ENCODE peak calls at places on chromosomes 16 and 17, in nine cellular contexts. One of them, this sample, is unnamed.
A peak's percentile ranks its signal among the peaks of the same experiment; 100 is the strongest.

GRCh38 chr17:38870259-38871165 is 654 bp downstream of the LASP1 start:
- DNase-seq in NAMALWA: peak; percentile 68
- DNase-seq in activated T-cell treated with anti-CD3 and anti-CD28 coated beads for 24 hours: peak; percentile 60
- DNase-seq in esophagus squamous epithelium: no peak
- DNase-seq in iPS DF 19.7: no peak
- DNase-seq in GM04504: no peak
- DNase-seq in stimulated activated CD8-positive, alpha-beta memory T cell treated with anti-CD3 and anti-CD28 coated beads, Interleukin-2, amount 100 ng/mL, for 1 hour: peak; percentile 42
- DNase-seq in HT-29: peak; percentile 78
- DNase-seq in fibroblast of mammary gland: peak; percentile 53
- DNase-seq in this sample: peak; percentile 29

GRCh38 chr17:40224707-40225092 is 5.6 kb downstream of the WIPF2 start:
- DNase-seq in NAMALWA: no peak
- DNase-seq in activated T-cell treated with anti-CD3 and anti-CD28 coated beads for 24 hours: no peak
- DNase-seq in esophagus squamous epithelium: no peak
- DNase-seq in iPS DF 19.7: no peak
- DNase-seq in GM04504: no peak
- DNase-seq in stimulated activated CD8-positive, alpha-beta memory T cell treated with anti-CD3 and anti-CD28 coated beads, Interleukin-2, amount 100 ng/mL, for 1 hour: no peak
- DNase-seq in HT-29: no peak
- DNase-seq in fibroblast of mammary gland: peak; percentile 76
- DNase-seq in this sample: no peak

GRCh38 chr16:66551362-66551761 is 1.0 kb upstream of the CKLF start:
- DNase-seq in NAMALWA: peak; percentile 75
- DNase-seq in activated T-cell treated with anti-CD3 and anti-CD28 coated beads for 24 hours: peak; percentile 46
- DNase-seq in esophagus squamous epithelium: no peak
- DNase-seq in iPS DF 19.7: no peak
- DNase-seq in GM04504: no peak
- DNase-seq in stimulated activated CD8-positive, alpha-beta memory T cell treated with anti-CD3 and anti-CD28 coated beads, Interleukin-2, amount 100 ng/mL, for 1 hour: peak; percentile 30
- DNase-seq in HT-29: peak; percentile 63
- DNase-seq in fibroblast of mammary gland: peak; percentile 41
- DNase-seq in this sample: peak; percentile 14

GRCh38 chr16:86573646-86574508 is 4.5 kb upstream of the FOXL1 start:
- DNase-seq in NAMALWA: no peak
- DNase-seq in activated T-cell treated with anti-CD3 and anti-CD28 coated beads for 24 hours: no peak
- DNase-seq in esophagus squamous epithelium: no peak
- DNase-seq in iPS DF 19.7: no peak
- DNase-seq in GM04504: no peak
- DNase-seq in stimulated activated CD8-positive, alpha-beta memory T cell treated with anti-CD3 and anti-CD28 coated beads, Interleukin-2, amount 100 ng/mL, for 1 hour: no peak
- DNase-seq in HT-29: no peak
- DNase-seq in fibroblast of mammary gland: no peak
- DNase-seq in this sample: no peak

GRCh38 chr17:76547183-76547641 is 7.4 kb downstream of the PRCD start:
- DNase-seq in NAMALWA: peak; percentile 85
- DNase-seq in activated T-cell treated with anti-CD3 and anti-CD28 coated beads for 24 hours: peak; percentile 45
- DNase-seq in esophagus squamous epithelium: no peak
- DNase-seq in iPS DF 19.7: no peak
- DNase-seq in GM04504: no peak
- DNase-seq in stimulated activated CD8-positive, alpha-beta memory T cell treated with anti-CD3 and anti-CD28 coated beads, Interleukin-2, amount 100 ng/mL, for 1 hour: no peak
- DNase-seq in HT-29: peak; percentile 73
- DNase-seq in fibroblast of mammary gland: peak; percentile 90
- DNase-seq in this sample: peak; percentile 75

GRCh38 chr17:48492401-48493298 is 38.2 kb downstream of the HOXB1 start:
- DNase-seq in NAMALWA: no peak
- DNase-seq in activated T-cell treated with anti-CD3 and anti-CD28 coated beads for 24 hours: peak; percentile 45
- DNase-seq in esophagus squamous epithelium: no peak
- DNase-seq in iPS DF 19.7: no peak
- DNase-seq in GM04504: no peak
- DNase-seq in stimulated activated CD8-positive, alpha-beta memory T cell treated with anti-CD3 and anti-CD28 coated beads, Interleukin-2, amount 100 ng/mL, for 1 hour: peak; percentile 42
- DNase-seq in HT-29: peak; percentile 88
- DNase-seq in fibroblast of mammary gland: peak; percentile 71
- DNase-seq in this sample: peak; percentile 2

GRCh38 chr16:67173808-67174705 is 3.7 kb downstream of the NOL3 start:
- DNase-seq in NAMALWA: peak; percentile 63
- DNase-seq in activated T-cell treated with anti-CD3 and anti-CD28 coated beads for 24 hours: no peak
- DNase-seq in esophagus squamous epithelium: no peak
- DNase-seq in iPS DF 19.7: no peak
- DNase-seq in GM04504: peak; percentile 50
- DNase-seq in stimulated activated CD8-positive, alpha-beta memory T cell treated with anti-CD3 and anti-CD28 coated beads, Interleukin-2, amount 100 ng/mL, for 1 hour: no peak
- DNase-seq in HT-29: peak; percentile 94
- DNase-seq in fibroblast of mammary gland: peak; percentile 77
- DNase-seq in this sample: peak; percentile 75

GRCh38 chr16:26454102-26454501 is 612.6 kb upstream of the C16orf82 start:
- DNase-seq in NAMALWA: no peak
- DNase-seq in activated T-cell treated with anti-CD3 and anti-CD28 coated beads for 24 hours: no peak
- DNase-seq in esophagus squamous epithelium: no peak
- DNase-seq in iPS DF 19.7: no peak
- DNase-seq in GM04504: no peak
- DNase-seq in stimulated activated CD8-positive, alpha-beta memory T cell treated with anti-CD3 and anti-CD28 coated beads, Interleukin-2, amount 100 ng/mL, for 1 hour: no peak
- DNase-seq in HT-29: no peak
- DNase-seq in fibroblast of mammary gland: peak; percentile 1
- DNase-seq in this sample: no peak

GRCh38 chr17:68566145-68566738 is 34.9 kb downstream of the FAM20A start:
- DNase-seq in NAMALWA: no peak
- DNase-seq in activated T-cell treated with anti-CD3 and anti-CD28 coated beads for 24 hours: no peak
- DNase-seq in esophagus squamous epithelium: no peak
- DNase-seq in iPS DF 19.7: no peak
- DNase-seq in GM04504: no peak
- DNase-seq in stimulated activated CD8-positive, alpha-beta memory T cell treated with anti-CD3 and anti-CD28 coated beads, Interleukin-2, amount 100 ng/mL, for 1 hour: no peak
- DNase-seq in HT-29: no peak
- DNase-seq in fibroblast of mammary gland: peak; percentile 53
- DNase-seq in this sample: no peak

GRCh38 chr17:13593757-13594156 is 8.0 kb downstream of the HS3ST3A1 start:
- DNase-seq in NAMALWA: no peak
- DNase-seq in activated T-cell treated with anti-CD3 and anti-CD28 coated beads for 24 hours: no peak
- DNase-seq in esophagus squamous epithelium: no peak
- DNase-seq in iPS DF 19.7: no peak
- DNase-seq in GM04504: no peak
- DNase-seq in stimulated activated CD8-positive, alpha-beta memory T cell treated with anti-CD3 and anti-CD28 coated beads, Interleukin-2, amount 100 ng/mL, for 1 hour: no peak
- DNase-seq in HT-29: no peak
- DNase-seq in fibroblast of mammary gland: peak; percentile 80
- DNase-seq in this sample: no peak

GRCh38 chr16:30565984-30566383 is 5.5 kb downstream of the ZNF688 start:
- DNase-seq in NAMALWA: no peak
- DNase-seq in activated T-cell treated with anti-CD3 and anti-CD28 coated beads for 24 hours: no peak
- DNase-seq in esophagus squamous epithelium: no peak
- DNase-seq in iPS DF 19.7: no peak
- DNase-seq in GM04504: no peak
- DNase-seq in stimulated activated CD8-positive, alpha-beta memory T cell treated with anti-CD3 and anti-CD28 coated beads, Interleukin-2, amount 100 ng/mL, for 1 hour: no peak
- DNase-seq in HT-29: no peak
- DNase-seq in fibroblast of mammary gland: no peak
- DNase-seq in this sample: no peak

GRCh38 chr16:84881702-84882521 is 62.1 kb downstream of the CRISPLD2 start:
- DNase-seq in NAMALWA: no peak
- DNase-seq in activated T-cell treated with anti-CD3 and anti-CD28 coated beads for 24 hours: no peak
- DNase-seq in esophagus squamous epithelium: no peak
- DNase-seq in iPS DF 19.7: no peak
- DNase-seq in GM04504: peak; percentile 94
- DNase-seq in stimulated activated CD8-positive, alpha-beta memory T cell treated with anti-CD3 and anti-CD28 coated beads, Interleukin-2, amount 100 ng/mL, for 1 hour: no peak
- DNase-seq in HT-29: no peak
- DNase-seq in fibroblast of mammary gland: peak; percentile 98
- DNase-seq in this sample: no peak

GRCh38 chr16:75029854-75030253 is 31.0 kb downstream of the ZNRF1 start:
- DNase-seq in NAMALWA: no peak
- DNase-seq in activated T-cell treated with anti-CD3 and anti-CD28 coated beads for 24 hours: no peak
- DNase-seq in esophagus squamous epithelium: no peak
- DNase-seq in iPS DF 19.7: no peak
- DNase-seq in GM04504: no peak
- DNase-seq in stimulated activated CD8-positive, alpha-beta memory T cell treated with anti-CD3 and anti-CD28 coated beads, Interleukin-2, amount 100 ng/mL, for 1 hour: no peak
- DNase-seq in HT-29: no peak
- DNase-seq in fibroblast of mammary gland: peak; percentile 42
- DNase-seq in this sample: no peak

GRCh38 chr16:26019885-26020284 is 328.1 kb downstream of the HS3ST4 start:
- DNase-seq in NAMALWA: no peak
- DNase-seq in activated T-cell treated with anti-CD3 and anti-CD28 coated beads for 24 hours: no peak
- DNase-seq in esophagus squamous epithelium: no peak
- DNase-seq in iPS DF 19.7: no peak
- DNase-seq in GM04504: no peak
- DNase-seq in stimulated activated CD8-positive, alpha-beta memory T cell treated with anti-CD3 and anti-CD28 coated beads, Interleukin-2, amount 100 ng/mL, for 1 hour: no peak
- DNase-seq in HT-29: no peak
- DNase-seq in fibroblast of mammary gland: no peak
- DNase-seq in this sample: no peak

GRCh38 chr16:49859139-49859947 is 3.4 kb upstream of the ZNF423 start:
- DNase-seq in NAMALWA: no peak
- DNase-seq in activated T-cell treated with anti-CD3 and anti-CD28 coated beads for 24 hours: no peak
- DNase-seq in esophagus squamous epithelium: no peak
- DNase-seq in iPS DF 19.7: no peak
- DNase-seq in GM04504: no peak
- DNase-seq in stimulated activated CD8-positive, alpha-beta memory T cell treated with anti-CD3 and anti-CD28 coated beads, Interleukin-2, amount 100 ng/mL, for 1 hour: no peak
- DNase-seq in HT-29: no peak
- DNase-seq in fibroblast of mammary gland: no peak
- DNase-seq in this sample: peak; percentile 49

GRCh38 chr17:75517277-75517865 is 1.0 kb downstream of the TSEN54 start:
- DNase-seq in NAMALWA: no peak
- DNase-seq in activated T-cell treated with anti-CD3 and anti-CD28 coated beads for 24 hours: no peak
- DNase-seq in esophagus squamous epithelium: no peak
- DNase-seq in iPS DF 19.7: no peak
- DNase-seq in GM04504: no peak
- DNase-seq in stimulated activated CD8-positive, alpha-beta memory T cell treated with anti-CD3 and anti-CD28 coated beads, Interleukin-2, amount 100 ng/mL, for 1 hour: no peak
- DNase-seq in HT-29: peak; percentile 71
- DNase-seq in fibroblast of mammary gland: no peak
- DNase-seq in this sample: no peak

GRCh38 chr16:6946802-6947201 is 385.8 kb upstream of the RBFOX1 start:
- DNase-seq in NAMALWA: no peak
- DNase-seq in activated T-cell treated with anti-CD3 and anti-CD28 coated beads for 24 hours: no peak
- DNase-seq in esophagus squamous epithelium: no peak
- DNase-seq in iPS DF 19.7: no peak
- DNase-seq in GM04504: no peak
- DNase-seq in stimulated activated CD8-positive, alpha-beta memory T cell treated with anti-CD3 and anti-CD28 coated beads, Interleukin-2, amount 100 ng/mL, for 1 hour: no peak
- DNase-seq in HT-29: no peak
- DNase-seq in fibroblast of mammary gland: no peak
- DNase-seq in this sample: no peak

GRCh38 chr16:9092282-9092962 is 978 bp downstream of the HAPSTR1 start:
- DNase-seq in NAMALWA: peak; percentile 58
- DNase-seq in activated T-cell treated with anti-CD3 and anti-CD28 coated beads for 24 hours: peak; percentile 39
- DNase-seq in esophagus squamous epithelium: no peak
- DNase-seq in iPS DF 19.7: no peak
- DNase-seq in GM04504: no peak
- DNase-seq in stimulated activated CD8-positive, alpha-beta memory T cell treated with anti-CD3 and anti-CD28 coated beads, Interleukin-2, amount 100 ng/mL, for 1 hour: no peak
- DNase-seq in HT-29: no peak
- DNase-seq in fibroblast of mammary gland: no peak
- DNase-seq in this sample: peak; percentile 18

GRCh38 chr17:29566473-29567361 is at the start of gene ABHD15:
- DNase-seq in NAMALWA: peak; percentile 64
- DNase-seq in activated T-cell treated with anti-CD3 and anti-CD28 coated beads for 24 hours: no peak
- DNase-seq in esophagus squamous epithelium: no peak
- DNase-seq in iPS DF 19.7: no peak
- DNase-seq in GM04504: peak; percentile 47
- DNase-seq in stimulated activated CD8-positive, alpha-beta memory T cell treated with anti-CD3 and anti-CD28 coated beads, Interleukin-2, amount 100 ng/mL, for 1 hour: no peak
- DNase-seq in HT-29: peak; percentile 86
- DNase-seq in fibroblast of mammary gland: peak; percentile 67
- DNase-seq in this sample: peak; percentile 40

GRCh38 chr17:59914274-59914854 is 21.4 kb downstream of the RPS6KB1 start:
- DNase-seq in NAMALWA: peak; percentile 73
- DNase-seq in activated T-cell treated with anti-CD3 and anti-CD28 coated beads for 24 hours: no peak
- DNase-seq in esophagus squamous epithelium: no peak
- DNase-seq in iPS DF 19.7: no peak
- DNase-seq in GM04504: no peak
- DNase-seq in stimulated activated CD8-positive, alpha-beta memory T cell treated with anti-CD3 and anti-CD28 coated beads, Interleukin-2, amount 100 ng/mL, for 1 hour: no peak
- DNase-seq in HT-29: peak; percentile 61
- DNase-seq in fibroblast of mammary gland: peak; percentile 66
- DNase-seq in this sample: peak; percentile 4

GRCh38 chr17:33871720-33872535 is 383.2 kb upstream of the CCL2 start:
- DNase-seq in NAMALWA: no peak
- DNase-seq in activated T-cell treated with anti-CD3 and anti-CD28 coated beads for 24 hours: no peak
- DNase-seq in esophagus squamous epithelium: no peak
- DNase-seq in iPS DF 19.7: no peak
- DNase-seq in GM04504: no peak
- DNase-seq in stimulated activated CD8-positive, alpha-beta memory T cell treated with anti-CD3 and anti-CD28 coated beads, Interleukin-2, amount 100 ng/mL, for 1 hour: no peak
- DNase-seq in HT-29: no peak
- DNase-seq in fibroblast of mammary gland: peak; percentile 23
- DNase-seq in this sample: no peak

GRCh38 chr17:28885363-28885762 is 12.2 kb downstream of the FLOT2 start:
- DNase-seq in NAMALWA: no peak
- DNase-seq in activated T-cell treated with anti-CD3 and anti-CD28 coated beads for 24 hours: no peak
- DNase-seq in esophagus squamous epithelium: no peak
- DNase-seq in iPS DF 19.7: no peak
- DNase-seq in GM04504: no peak
- DNase-seq in stimulated activated CD8-positive, alpha-beta memory T cell treated with anti-CD3 and anti-CD28 coated beads, Interleukin-2, amount 100 ng/mL, for 1 hour: no peak
- DNase-seq in HT-29: no peak
- DNase-seq in fibroblast of mammary gland: no peak
- DNase-seq in this sample: no peak

GRCh38 chr16:80466024-80466986 is 74.5 kb upstream of the DYNLRB2 start:
- DNase-seq in NAMALWA: peak; percentile 74
- DNase-seq in activated T-cell treated with anti-CD3 and anti-CD28 coated beads for 24 hours: peak; percentile 40
- DNase-seq in esophagus squamous epithelium: no peak
- DNase-seq in iPS DF 19.7: peak; percentile 63
- DNase-seq in GM04504: peak; percentile 10
- DNase-seq in stimulated activated CD8-positive, alpha-beta memory T cell treated with anti-CD3 and anti-CD28 coated beads, Interleukin-2, amount 100 ng/mL, for 1 hour: no peak
- DNase-seq in HT-29: peak; percentile 81
- DNase-seq in fibroblast of mammary gland: peak; percentile 44
- DNase-seq in this sample: peak; percentile 9

GRCh38 chr17:54979657-54980056 is 11.1 kb downstream of the STXBP4 start:
- DNase-seq in NAMALWA: no peak
- DNase-seq in activated T-cell treated with anti-CD3 and anti-CD28 coated beads for 24 hours: no peak
- DNase-seq in esophagus squamous epithelium: no peak
- DNase-seq in iPS DF 19.7: no peak
- DNase-seq in GM04504: no peak
- DNase-seq in stimulated activated CD8-positive, alpha-beta memory T cell treated with anti-CD3 and anti-CD28 coated beads, Interleukin-2, amount 100 ng/mL, for 1 hour: no peak
- DNase-seq in HT-29: no peak
- DNase-seq in fibroblast of mammary gland: no peak
- DNase-seq in this sample: no peak

GRCh38 chr17:42563543-42563942 is 1.6 kb downstream of the COASY start:
- DNase-seq in NAMALWA: no peak
- DNase-seq in activated T-cell treated with anti-CD3 and anti-CD28 coated beads for 24 hours: no peak
- DNase-seq in esophagus squamous epithelium: no peak
- DNase-seq in iPS DF 19.7: no peak
- DNase-seq in GM04504: no peak
- DNase-seq in stimulated activated CD8-positive, alpha-beta memory T cell treated with anti-CD3 and anti-CD28 coated beads, Interleukin-2, amount 100 ng/mL, for 1 hour: no peak
- DNase-seq in HT-29: peak; percentile 78
- DNase-seq in fibroblast of mammary gland: no peak
- DNase-seq in this sample: no peak

GRCh38 chr17:15289285-15290185 is 24.4 kb upstream of the PMP22 start:
- DNase-seq in NAMALWA: no peak
- DNase-seq in activated T-cell treated with anti-CD3 and anti-CD28 coated beads for 24 hours: no peak
- DNase-seq in esophagus squamous epithelium: no peak
- DNase-seq in iPS DF 19.7: no peak
- DNase-seq in GM04504: no peak
- DNase-seq in stimulated activated CD8-positive, alpha-beta memory T cell treated with anti-CD3 and anti-CD28 coated beads, Interleukin-2, amount 100 ng/mL, for 1 hour: no peak
- DNase-seq in HT-29: no peak
- DNase-seq in fibroblast of mammary gland: peak; percentile 79
- DNase-seq in this sample: no peak

This sample was measured in NCI-H2171.